ENCODE peak calls at places on chromosomes 3 and 15, in nine cellular contexts. One of them, this sample, is unnamed.
A peak's percentile ranks its signal among the peaks of the same experiment; 100 is the strongest.

GRCh38 chr3:43773273-43774104 is 82.8 kb downstream of the ABHD5 start:
- DNase-seq in Calu3: no peak
- DNase-seq in MCF 10A: no peak
- DNase-seq in cardiac fibroblast: peak; percentile 50
- DNase-seq in fibroblast of the aortic adventitia: peak; percentile 50
- DNase-seq in transverse colon: peak; percentile 11
- DNase-seq in GM13977: no peak
- DNase-seq in BJ: no peak
- DNase-seq in nephron progenitor cell: no peak
- DNase-seq in this sample: no peak

GRCh38 chr3:197734667-197735318 is 1.9 kb downstream of the RUBCN start:
- DNase-seq in Calu3: no peak
- DNase-seq in MCF 10A: no peak
- DNase-seq in cardiac fibroblast: no peak
- DNase-seq in fibroblast of the aortic adventitia: no peak
- DNase-seq in transverse colon: peak; percentile 24
- DNase-seq in GM13977: peak; percentile 83
- DNase-seq in BJ: no peak
- DNase-seq in nephron progenitor cell: no peak
- DNase-seq in this sample: no peak

GRCh38 chr15:74845581-74845980 is 2.6 kb upstream of the ULK3 start:
- DNase-seq in Calu3: no peak
- DNase-seq in MCF 10A: no peak
- DNase-seq in cardiac fibroblast: no peak
- DNase-seq in fibroblast of the aortic adventitia: no peak
- DNase-seq in transverse colon: no peak
- DNase-seq in GM13977: peak; percentile 16
- DNase-seq in BJ: no peak
- DNase-seq in nephron progenitor cell: no peak
- DNase-seq in this sample: no peak

GRCh38 chr3:122014741-122015140 is 7.3 kb downstream of the ILDR1 start:
- DNase-seq in Calu3: no peak
- DNase-seq in MCF 10A: no peak
- DNase-seq in cardiac fibroblast: no peak
- DNase-seq in fibroblast of the aortic adventitia: no peak
- DNase-seq in transverse colon: no peak
- DNase-seq in GM13977: peak; percentile 74
- DNase-seq in BJ: no peak
- DNase-seq in nephron progenitor cell: no peak
- DNase-seq in this sample: no peak

GRCh38 chr3:61239871-61240270 is 11.4 kb downstream of the FHIT start:
- DNase-seq in Calu3: no peak
- DNase-seq in MCF 10A: no peak
- DNase-seq in cardiac fibroblast: peak; percentile 27
- DNase-seq in fibroblast of the aortic adventitia: no peak
- DNase-seq in transverse colon: no peak
- DNase-seq in GM13977: no peak
- DNase-seq in BJ: no peak
- DNase-seq in nephron progenitor cell: no peak
- DNase-seq in this sample: no peak

GRCh38 chr3:118882353-118882947 is 152.2 kb downstream of the IGSF11 start:
- DNase-seq in Calu3: peak; percentile 70
- DNase-seq in MCF 10A: peak; percentile 76
- DNase-seq in cardiac fibroblast: peak; percentile 69
- DNase-seq in fibroblast of the aortic adventitia: peak; percentile 74
- DNase-seq in transverse colon: peak; percentile 65
- DNase-seq in GM13977: peak; percentile 23
- DNase-seq in BJ: no peak
- DNase-seq in nephron progenitor cell: peak; percentile 76
- DNase-seq in this sample: peak; percentile 71

GRCh38 chr3:157109267-157110141 is 50.4 kb downstream of the CCNL1 start:
- DNase-seq in Calu3: no peak
- DNase-seq in MCF 10A: no peak
- DNase-seq in cardiac fibroblast: peak; percentile 81
- DNase-seq in fibroblast of the aortic adventitia: no peak
- DNase-seq in transverse colon: no peak
- DNase-seq in GM13977: no peak
- DNase-seq in BJ: no peak
- DNase-seq in nephron progenitor cell: no peak
- DNase-seq in this sample: no peak

GRCh38 chr3:10242182-10243065 is 5.8 kb upstream of the TATDN2 start:
- DNase-seq in Calu3: no peak
- DNase-seq in MCF 10A: no peak
- DNase-seq in cardiac fibroblast: peak; percentile 34
- DNase-seq in fibroblast of the aortic adventitia: no peak
- DNase-seq in transverse colon: peak; percentile 54
- DNase-seq in GM13977: peak; percentile 47
- DNase-seq in BJ: peak; percentile 14
- DNase-seq in nephron progenitor cell: no peak
- DNase-seq in this sample: no peak

GRCh38 chr3:141446737-141447136 is 40.1 kb upstream of the RASA2 start:
- DNase-seq in Calu3: no peak
- DNase-seq in MCF 10A: no peak
- DNase-seq in cardiac fibroblast: no peak
- DNase-seq in fibroblast of the aortic adventitia: no peak
- DNase-seq in transverse colon: no peak
- DNase-seq in GM13977: no peak
- DNase-seq in BJ: no peak
- DNase-seq in nephron progenitor cell: no peak
- DNase-seq in this sample: no peak

GRCh38 chr15:38612159-38612863 is 47.7 kb upstream of the RASGRP1 start:
- DNase-seq in Calu3: no peak
- DNase-seq in MCF 10A: peak; percentile 5
- DNase-seq in cardiac fibroblast: no peak
- DNase-seq in fibroblast of the aortic adventitia: no peak
- DNase-seq in transverse colon: no peak
- DNase-seq in GM13977: no peak
- DNase-seq in BJ: no peak
- DNase-seq in nephron progenitor cell: no peak
- DNase-seq in this sample: no peak

GRCh38 chr3:83738202-83738601 is 1220.6 kb upstream of the CADM2 start:
- DNase-seq in Calu3: no peak
- DNase-seq in MCF 10A: peak; percentile 3
- DNase-seq in cardiac fibroblast: no peak
- DNase-seq in fibroblast of the aortic adventitia: no peak
- DNase-seq in transverse colon: no peak
- DNase-seq in GM13977: no peak
- DNase-seq in BJ: no peak
- DNase-seq in nephron progenitor cell: no peak
- DNase-seq in this sample: no peak

DNA sequence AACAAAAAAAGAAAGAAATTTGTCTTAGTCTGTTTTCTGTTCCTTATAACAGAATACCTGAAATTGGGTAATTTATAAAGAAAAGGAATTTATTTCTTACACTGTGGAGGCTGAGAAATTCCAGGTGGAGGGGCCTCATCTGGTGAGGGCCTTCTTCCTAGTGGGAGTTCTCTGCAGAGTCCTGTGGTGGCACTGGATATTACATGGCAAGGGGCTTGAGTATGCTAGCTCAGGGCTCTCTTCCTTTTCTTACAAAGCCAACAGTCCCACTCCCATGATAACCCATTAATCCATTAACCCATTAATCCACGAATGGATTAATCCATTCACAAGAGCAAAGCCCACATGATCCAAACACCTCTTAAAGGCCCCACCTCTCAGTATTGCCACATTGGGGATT is 2.9 kb upstream of the SATB1 start:
- DNase-seq in Calu3: no peak
- DNase-seq in MCF 10A: no peak
- DNase-seq in cardiac fibroblast: no peak
- DNase-seq in fibroblast of the aortic adventitia: no peak
- DNase-seq in transverse colon: no peak
- DNase-seq in GM13977: no peak
- DNase-seq in BJ: no peak
- DNase-seq in nephron progenitor cell: no peak
- DNase-seq in this sample: no peak
- TF ChIP-seq CTCF in Calu3: no peak
- TF ChIP-seq CTCF in MCF 10A: no peak
- TF ChIP-seq CTCF in cardiac fibroblast: no peak
- TF ChIP-seq CTCF in fibroblast of the aortic adventitia: no peak
- TF ChIP-seq CTCF in transverse colon: no peak
- TF ChIP-seq CTCF in GM13977: no peak
- TF ChIP-seq CTCF in BJ: no peak
- TF ChIP-seq CTCF in nephron progenitor cell: no peak
- TF ChIP-seq CTCF in this sample: no peak

GRCh38 chr3:155869664-155870063 is 786 bp upstream of the GMPS start:
- DNase-seq in Calu3: no peak
- DNase-seq in MCF 10A: no peak
- DNase-seq in cardiac fibroblast: no peak
- DNase-seq in fibroblast of the aortic adventitia: no peak
- DNase-seq in transverse colon: no peak
- DNase-seq in GM13977: no peak
- DNase-seq in BJ: no peak
- DNase-seq in nephron progenitor cell: no peak
- DNase-seq in this sample: no peak
- TF ChIP-seq CTCF in Calu3: no peak
- TF ChIP-seq CTCF in MCF 10A: no peak
- TF ChIP-seq CTCF in cardiac fibroblast: no peak
- TF ChIP-seq CTCF in fibroblast of the aortic adventitia: no peak
- TF ChIP-seq CTCF in transverse colon: peak; percentile 14
- TF ChIP-seq CTCF in GM13977: no peak
- TF ChIP-seq CTCF in BJ: no peak
- TF ChIP-seq CTCF in nephron progenitor cell: no peak
- TF ChIP-seq CTCF in this sample: no peak

GRCh38 chr3:186929676-186930075 is 650 bp upstream of the ST6GAL1 start:
- DNase-seq in Calu3: no peak
- DNase-seq in MCF 10A: no peak
- DNase-seq in cardiac fibroblast: no peak
- DNase-seq in fibroblast of the aortic adventitia: no peak
- DNase-seq in transverse colon: no peak
- DNase-seq in GM13977: no peak
- DNase-seq in BJ: no peak
- DNase-seq in nephron progenitor cell: no peak
- DNase-seq in this sample: no peak

GRCh38 chr3:186931487-186932280 is 1.4 kb downstream of the ST6GAL1 start:
- DNase-seq in Calu3: peak; percentile 77
- DNase-seq in MCF 10A: peak; percentile 50
- DNase-seq in cardiac fibroblast: peak; percentile 13
- DNase-seq in fibroblast of the aortic adventitia: peak; percentile 32
- DNase-seq in transverse colon: peak; percentile 64
- DNase-seq in GM13977: peak; percentile 45
- DNase-seq in BJ: no peak
- DNase-seq in nephron progenitor cell: peak; percentile 43
- DNase-seq in this sample: peak; percentile 31

GRCh38 chr3:186932281-186933181 is 2.2 kb downstream of the ST6GAL1 start:
- DNase-seq in Calu3: no peak
- DNase-seq in MCF 10A: peak; percentile 12
- DNase-seq in cardiac fibroblast: peak; percentile 48
- DNase-seq in fibroblast of the aortic adventitia: peak; percentile 36
- DNase-seq in transverse colon: no peak
- DNase-seq in GM13977: no peak
- DNase-seq in BJ: no peak
- DNase-seq in nephron progenitor cell: no peak
- DNase-seq in this sample: peak; percentile 12

GRCh38 chr3:186930143-186930638 is at the start of gene ST6GAL1:
- DNase-seq in Calu3: peak; percentile 68
- DNase-seq in MCF 10A: peak; percentile 55
- DNase-seq in cardiac fibroblast: peak; percentile 77
- DNase-seq in fibroblast of the aortic adventitia: peak; percentile 65
- DNase-seq in transverse colon: peak; percentile 81
- DNase-seq in GM13977: peak; percentile 80
- DNase-seq in BJ: no peak
- DNase-seq in nephron progenitor cell: peak; percentile 79
- DNase-seq in this sample: peak; percentile 74

GRCh38 chr3:186930639-186931486 is 537 bp downstream of the ST6GAL1 start:
- DNase-seq in Calu3: peak; percentile 79
- DNase-seq in MCF 10A: peak; percentile 60
- DNase-seq in cardiac fibroblast: peak; percentile 57
- DNase-seq in fibroblast of the aortic adventitia: peak; percentile 51
- DNase-seq in transverse colon: peak; percentile 75
- DNase-seq in GM13977: peak; percentile 77
- DNase-seq in BJ: no peak
- DNase-seq in nephron progenitor cell: peak; percentile 73
- DNase-seq in this sample: peak; percentile 67
- TF ChIP-seq CTCF in Calu3: no peak
- TF ChIP-seq CTCF in MCF 10A: no peak
- TF ChIP-seq CTCF in cardiac fibroblast: no peak
- TF ChIP-seq CTCF in fibroblast of the aortic adventitia: peak; percentile 14
- TF ChIP-seq CTCF in transverse colon: no peak
- TF ChIP-seq CTCF in GM13977: peak; percentile 29
- TF ChIP-seq CTCF in BJ: peak; percentile 7
- TF ChIP-seq CTCF in nephron progenitor cell: no peak
- TF ChIP-seq CTCF in this sample: no peak

DNA sequence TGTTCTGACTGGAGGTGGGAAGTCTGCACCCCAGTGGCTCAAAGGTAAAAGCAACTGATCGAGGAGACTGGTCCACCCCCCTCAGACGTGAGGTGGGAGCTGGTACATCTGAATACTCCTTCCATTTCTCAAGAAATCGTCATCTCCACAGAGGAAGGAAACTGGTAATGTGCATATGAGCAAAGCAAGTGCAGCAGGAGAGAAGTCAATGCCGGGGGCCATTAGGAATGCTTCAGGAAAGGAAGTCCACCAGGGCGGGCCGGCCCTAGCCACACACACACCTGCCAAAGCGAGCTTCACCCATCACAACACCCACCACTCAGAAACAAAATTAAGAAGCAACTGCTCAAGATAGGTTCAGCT is 8.5 kb downstream of the TBC1D2B start:
- DNase-seq in Calu3: no peak
- DNase-seq in MCF 10A: no peak
- DNase-seq in cardiac fibroblast: no peak
- DNase-seq in fibroblast of the aortic adventitia: no peak
- DNase-seq in transverse colon: no peak
- DNase-seq in GM13977: no peak
- DNase-seq in BJ: no peak
- DNase-seq in nephron progenitor cell: no peak
- DNase-seq in this sample: no peak
- TF ChIP-seq CTCF in Calu3: no peak
- TF ChIP-seq CTCF in MCF 10A: no peak
- TF ChIP-seq CTCF in cardiac fibroblast: no peak
- TF ChIP-seq CTCF in fibroblast of the aortic adventitia: no peak
- TF ChIP-seq CTCF in transverse colon: no peak
- TF ChIP-seq CTCF in GM13977: peak; percentile 37
- TF ChIP-seq CTCF in BJ: no peak
- TF ChIP-seq CTCF in nephron progenitor cell: no peak
- TF ChIP-seq CTCF in this sample: no peak

GRCh38 chr3:56468184-56469106 is at the start of gene ERC2:
- DNase-seq in Calu3: peak; percentile 66
- DNase-seq in MCF 10A: peak; percentile 68
- DNase-seq in cardiac fibroblast: peak; percentile 31
- DNase-seq in fibroblast of the aortic adventitia: peak; percentile 6
- DNase-seq in transverse colon: peak; percentile 12
- DNase-seq in GM13977: no peak
- DNase-seq in BJ: no peak
- DNase-seq in nephron progenitor cell: peak; percentile 87
- DNase-seq in this sample: peak; percentile 89
- TF ChIP-seq CTCF in Calu3: peak; percentile 17
- TF ChIP-seq CTCF in MCF 10A: peak; percentile 26
- TF ChIP-seq CTCF in cardiac fibroblast: no peak
- TF ChIP-seq CTCF in fibroblast of the aortic adventitia: no peak
- TF ChIP-seq CTCF in transverse colon: no peak
- TF ChIP-seq CTCF in GM13977: no peak
- TF ChIP-seq CTCF in BJ: no peak
- TF ChIP-seq CTCF in nephron progenitor cell: peak; percentile 61
- TF ChIP-seq CTCF in this sample: peak; percentile 46

GRCh38 chr15:65086680-65087111 is 10.2 kb downstream of the KBTBD13 start:
- DNase-seq in Calu3: no peak
- DNase-seq in MCF 10A: no peak
- DNase-seq in cardiac fibroblast: no peak
- DNase-seq in fibroblast of the aortic adventitia: no peak
- DNase-seq in transverse colon: no peak
- DNase-seq in GM13977: no peak
- DNase-seq in BJ: no peak
- DNase-seq in nephron progenitor cell: no peak
- DNase-seq in this sample: no peak
- TF ChIP-seq CTCF in Calu3: no peak
- TF ChIP-seq CTCF in MCF 10A: no peak
- TF ChIP-seq CTCF in cardiac fibroblast: peak; percentile 25
- TF ChIP-seq CTCF in fibroblast of the aortic adventitia: peak; percentile 21
- TF ChIP-seq CTCF in transverse colon: no peak
- TF ChIP-seq CTCF in GM13977: no peak
- TF ChIP-seq CTCF in BJ: peak; percentile 23
- TF ChIP-seq CTCF in nephron progenitor cell: peak; percentile 4
- TF ChIP-seq CTCF in this sample: peak; percentile 21

GRCh38 chr15:83436513-83437158 is 10.5 kb upstream of the SH3GL3 start:
- DNase-seq in Calu3: peak; percentile 25
- DNase-seq in MCF 10A: peak; percentile 74
- DNase-seq in cardiac fibroblast: peak; percentile 76
- DNase-seq in fibroblast of the aortic adventitia: peak; percentile 67
- DNase-seq in transverse colon: no peak
- DNase-seq in GM13977: peak; percentile 24
- DNase-seq in BJ: no peak
- DNase-seq in nephron progenitor cell: no peak
- DNase-seq in this sample: no peak
- TF ChIP-seq CTCF in Calu3: peak; percentile 52
- TF ChIP-seq CTCF in MCF 10A: peak; percentile 59
- TF ChIP-seq CTCF in cardiac fibroblast: peak; percentile 61
- TF ChIP-seq CTCF in fibroblast of the aortic adventitia: peak; percentile 71
- TF ChIP-seq CTCF in transverse colon: no peak
- TF ChIP-seq CTCF in GM13977: peak; percentile 30
- TF ChIP-seq CTCF in BJ: peak; percentile 62
- TF ChIP-seq CTCF in nephron progenitor cell: peak; percentile 55
- TF ChIP-seq CTCF in this sample: peak; percentile 43